ENCODE peak calls at places on chromosomes 3 and 15, in six cellular contexts. One of them, this sample, is unnamed.

GRCh38 chr15:70633394-70633793 is 130.0 kb downstream of the UACA start:
- DNase-seq in left cardiac atrium: peak; percentile 43
- DNase-seq in aorta: no peak
- DNase-seq in NCI-H774: no peak
- DNase-seq in fibroblast of pulmonary artery: peak; percentile 38
- DNase-seq in heart left ventricle: no peak
- DNase-seq in this sample: no peak

GRCh38 chr3:178320481-178321352 is 215.5 kb upstream of the KCNMB2 start:
- DNase-seq in left cardiac atrium: peak; percentile 62
- DNase-seq in aorta: no peak
- DNase-seq in NCI-H774: peak; percentile 77
- DNase-seq in fibroblast of pulmonary artery: peak; percentile 70
- DNase-seq in heart left ventricle: peak; percentile 41
- DNase-seq in this sample: peak; percentile 82

GRCh38 chr3:115790759-115791158 is 167.4 kb downstream of the GAP43 start:
- DNase-seq in left cardiac atrium: no peak
- DNase-seq in aorta: no peak
- DNase-seq in NCI-H774: no peak
- DNase-seq in fibroblast of pulmonary artery: peak; percentile 96
- DNase-seq in heart left ventricle: no peak
- DNase-seq in this sample: peak; percentile 100

GRCh38 chr15:22939051-22939450 is 41.1 kb downstream of the CYFIP1 start:
- DNase-seq in left cardiac atrium: no peak
- DNase-seq in aorta: no peak
- DNase-seq in NCI-H774: no peak
- DNase-seq in fibroblast of pulmonary artery: no peak
- DNase-seq in heart left ventricle: no peak
- DNase-seq in this sample: no peak

GRCh38 chr3:14587733-14588360 is 47.7 kb upstream of the GRIP2 start:
- DNase-seq in left cardiac atrium: no peak
- DNase-seq in aorta: no peak
- DNase-seq in NCI-H774: no peak
- DNase-seq in fibroblast of pulmonary artery: peak; percentile 35
- DNase-seq in heart left ventricle: no peak
- DNase-seq in this sample: peak; percentile 8

GRCh38 chr3:175059788-175060187 is 200.7 kb downstream of the NAALADL2 start:
- DNase-seq in left cardiac atrium: no peak
- DNase-seq in aorta: no peak
- DNase-seq in NCI-H774: no peak
- DNase-seq in fibroblast of pulmonary artery: no peak
- DNase-seq in heart left ventricle: no peak
- DNase-seq in this sample: no peak

GRCh38 chr3:41244620-41245336 is 45.5 kb downstream of the CTNNB1 start:
- DNase-seq in left cardiac atrium: no peak
- DNase-seq in aorta: no peak
- DNase-seq in NCI-H774: no peak
- DNase-seq in fibroblast of pulmonary artery: no peak
- DNase-seq in heart left ventricle: no peak
- DNase-seq in this sample: no peak

GRCh38 chr3:136186330-136186729 is 9.8 kb downstream of the MSL2 start:
- DNase-seq in left cardiac atrium: no peak
- DNase-seq in aorta: no peak
- DNase-seq in NCI-H774: no peak
- DNase-seq in fibroblast of pulmonary artery: no peak
- DNase-seq in heart left ventricle: no peak
- DNase-seq in this sample: no peak

GRCh38 chr15:33313491-33313890 is 2.7 kb downstream of the RYR3 start:
- DNase-seq in left cardiac atrium: no peak
- DNase-seq in aorta: no peak
- DNase-seq in NCI-H774: no peak
- DNase-seq in fibroblast of pulmonary artery: no peak
- DNase-seq in heart left ventricle: no peak
- DNase-seq in this sample: no peak

GRCh38 chr3:124786491-124787241 is 56.4 kb downstream of the UMPS start:
- DNase-seq in left cardiac atrium: no peak
- DNase-seq in aorta: peak; percentile 31
- DNase-seq in NCI-H774: no peak
- DNase-seq in fibroblast of pulmonary artery: peak; percentile 62
- DNase-seq in heart left ventricle: no peak
- DNase-seq in this sample: peak; percentile 52

GRCh38 chr15:92017882-92018534 is 164.5 kb downstream of the SLCO3A1 start:
- DNase-seq in left cardiac atrium: no peak
- DNase-seq in aorta: no peak
- DNase-seq in NCI-H774: no peak
- DNase-seq in fibroblast of pulmonary artery: no peak
- DNase-seq in heart left ventricle: no peak
- DNase-seq in this sample: no peak

GRCh38 chr3:113018461-113019181 is 27.8 kb downstream of the GTPBP8 start:
- DNase-seq in left cardiac atrium: no peak
- DNase-seq in aorta: no peak
- DNase-seq in NCI-H774: no peak
- DNase-seq in fibroblast of pulmonary artery: peak; percentile 42
- DNase-seq in heart left ventricle: no peak
- DNase-seq in this sample: peak; percentile 6

GRCh38 chr3:179149951-179150350 is 1.8 kb downstream of the PIK3CA start:
- DNase-seq in left cardiac atrium: no peak
- DNase-seq in aorta: no peak
- DNase-seq in NCI-H774: no peak
- DNase-seq in fibroblast of pulmonary artery: peak; percentile 9
- DNase-seq in heart left ventricle: no peak
- DNase-seq in this sample: no peak

GRCh38 chr3:29525254-29525881 is 244.5 kb downstream of the RBMS3 start:
- DNase-seq in left cardiac atrium: peak; percentile 58
- DNase-seq in aorta: no peak
- DNase-seq in NCI-H774: no peak
- DNase-seq in fibroblast of pulmonary artery: peak; percentile 95
- DNase-seq in heart left ventricle: no peak
- DNase-seq in this sample: peak; percentile 42

GRCh38 chr15:40441012-40441735 is 421 bp downstream of the BAHD1 start:
- DNase-seq in left cardiac atrium: no peak
- DNase-seq in aorta: no peak
- DNase-seq in NCI-H774: no peak
- DNase-seq in fibroblast of pulmonary artery: no peak
- DNase-seq in heart left ventricle: peak; percentile 72
- DNase-seq in this sample: no peak

GRCh38 chr3:189727191-189727590 is 96.0 kb downstream of the TP63 start:
- DNase-seq in left cardiac atrium: no peak
- DNase-seq in aorta: no peak
- DNase-seq in NCI-H774: no peak
- DNase-seq in fibroblast of pulmonary artery: no peak
- DNase-seq in heart left ventricle: no peak
- DNase-seq in this sample: no peak

GRCh38 chr3:51024765-51025681 is 350.3 kb downstream of the DOCK3 start:
- DNase-seq in left cardiac atrium: peak; percentile 42
- DNase-seq in aorta: no peak
- DNase-seq in NCI-H774: no peak
- DNase-seq in fibroblast of pulmonary artery: no peak
- DNase-seq in heart left ventricle: peak; percentile 50
- DNase-seq in this sample: no peak

GRCh38 chr3:21803604-21804003 is 52.6 kb upstream of the ZNF385D start:
- DNase-seq in left cardiac atrium: no peak
- DNase-seq in aorta: no peak
- DNase-seq in NCI-H774: no peak
- DNase-seq in fibroblast of pulmonary artery: no peak
- DNase-seq in heart left ventricle: no peak
- DNase-seq in this sample: no peak

GRCh38 chr3:42010530-42010929 is 48.6 kb upstream of the ULK4 start:
- DNase-seq in left cardiac atrium: no peak
- DNase-seq in aorta: no peak
- DNase-seq in NCI-H774: no peak
- DNase-seq in fibroblast of pulmonary artery: no peak
- DNase-seq in heart left ventricle: no peak
- DNase-seq in this sample: no peak

GRCh38 chr3:148943531-148944200 is 47.7 kb upstream of the GYG1 start:
- DNase-seq in left cardiac atrium: no peak
- DNase-seq in aorta: no peak
- DNase-seq in NCI-H774: peak; percentile 81
- DNase-seq in fibroblast of pulmonary artery: peak; percentile 90
- DNase-seq in heart left ventricle: no peak
- DNase-seq in this sample: peak; percentile 74

GRCh38 chr3:13801361-13802214 is 78.3 kb downstream of the WNT7A start:
- DNase-seq in left cardiac atrium: no peak
- DNase-seq in aorta: peak; percentile 47
- DNase-seq in NCI-H774: no peak
- DNase-seq in fibroblast of pulmonary artery: no peak
- DNase-seq in heart left ventricle: no peak
- DNase-seq in this sample: no peak

GRCh38 chr15:39869251-39869650 is 50.8 kb downstream of the GPR176 start:
- DNase-seq in left cardiac atrium: no peak
- DNase-seq in aorta: no peak
- DNase-seq in NCI-H774: peak; percentile 64
- DNase-seq in fibroblast of pulmonary artery: no peak
- DNase-seq in heart left ventricle: no peak
- DNase-seq in this sample: no peak

GRCh38 chr15:38650384-38650783 is 85.8 kb upstream of the RASGRP1 start:
- DNase-seq in left cardiac atrium: no peak
- DNase-seq in aorta: no peak
- DNase-seq in NCI-H774: no peak
- DNase-seq in fibroblast of pulmonary artery: no peak
- DNase-seq in heart left ventricle: no peak
- DNase-seq in this sample: no peak

GRCh38 chr3:197151562-197151961 is 121.9 kb upstream of the MELTF start:
- DNase-seq in left cardiac atrium: peak; percentile 20
- DNase-seq in aorta: no peak
- DNase-seq in NCI-H774: peak; percentile 53
- DNase-seq in fibroblast of pulmonary artery: peak; percentile 83
- DNase-seq in heart left ventricle: no peak
- DNase-seq in this sample: peak; percentile 37

GRCh38 chr3:100797921-100798491 is 88.7 kb downstream of the TFG start:
- DNase-seq in left cardiac atrium: no peak
- DNase-seq in aorta: no peak
- DNase-seq in NCI-H774: no peak
- DNase-seq in fibroblast of pulmonary artery: no peak
- DNase-seq in heart left ventricle: no peak
- DNase-seq in this sample: peak; percentile 30